ENCODE peak calls at places on chromosomes 3 and 15, in five cellular contexts. H is thyroid gland, K is H9, X is HFFc6, T is AG04449. W is an unnamed sample.

GRCh38 chr3:58563386-58564035 is 13.7 kb downstream of the FAM107A start:
- DNase-seq in T (no peak), X (no peak), K (peak), H (no peak), W (no peak)

GRCh38 chr3:112464264-112464663 is 35.0 kb downstream of the BTLA start:
- DNase-seq in X (no peak), K (no peak), T (no peak), H (no peak), W (no peak)

GRCh38 chr15:56049577-56049976 is 56.2 kb upstream of the NEDD4 start:
- DNase-seq in T (no peak), K (no peak), X (no peak), H (no peak), W (no peak)

GRCh38 chr15:57728436-57728835 is 21.9 kb downstream of the POLR2M start:
- DNase-seq in T (no peak), K (no peak), X (no peak), H (no peak), W (no peak)

GRCh38 chr15:57296473-57297162 is 79.7 kb upstream of the CGNL1 start:
- DNase-seq in T (no peak), K (peak), H (no peak), X (no peak), W (no peak)

GRCh38 chr15:59553879-59554735 is 57.5 kb upstream of the GCNT3 start:
- DNase-seq in H (no peak), X (peak), T (no peak), K (no peak), W (no peak)

GRCh38 chr3:66140106-66140505 is 80.7 kb upstream of the SLC25A26 start:
- DNase-seq in T (no peak), H (no peak), X (peak), K (no peak), W (no peak)

GRCh38 chr15:67241132-67241855 is 13.2 kb downstream of the AAGAB start:
- DNase-seq in K (no peak), H (no peak), X (no peak), T (no peak), W (no peak)

GRCh38 chr3:187016639-187017345 is 86.5 kb downstream of the ST6GAL1 start:
- DNase-seq in T (no peak), X (peak), H (no peak), K (no peak), W (no peak)

GRCh38 chr15:81312790-81313543 is 11.0 kb downstream of the STARD5 start:
- DNase-seq in H (peak), K (no peak), T (peak), X (peak), W (no peak)

GRCh38 chr3:195818301-195818700 is 6.6 kb upstream of the MUC4 start:
- DNase-seq in H (no peak), K (no peak), X (no peak), T (no peak), W (no peak)

GRCh38 chr3:179186426-179186825 is 38.3 kb downstream of the PIK3CA start:
- DNase-seq in K (no peak), X (no peak), H (no peak), T (no peak), W (no peak)

GRCh38 chr15:69976366-69976994 is 121.2 kb downstream of the TLE3 start:
- DNase-seq in H (no peak), K (peak), T (no peak), X (peak), W (peak)

GRCh38 chr15:35774653-35775052 is 228.7 kb upstream of the DPH6 start:
- DNase-seq in T (no peak), X (no peak), H (no peak), K (no peak), W (no peak)

GRCh38 chr3:5376761-5377160 is 189.3 kb downstream of the EDEM1 start:
- DNase-seq in K (peak), X (no peak), T (no peak), H (no peak), W (peak)

GRCh38 chr3:46479696-46480095 is 15.0 kb upstream of the LTF start:
- DNase-seq in H (no peak), K (no peak), T (no peak), X (no peak), W (no peak)

GRCh38 chr3:171977860-171978259 is 61.5 kb upstream of the FNDC3B start:
- DNase-seq in H (no peak), X (no peak), T (no peak), K (no peak), W (no peak)

GRCh38 chr3:54691230-54691900 is 236.5 kb downstream of the LRTM1 start:
- DNase-seq in T (no peak), H (peak), K (no peak), X (no peak), W (no peak)

GRCh38 chr15:55434989-55435825 is 26.9 kb downstream of the PIERCE2 start:
- DNase-seq in T (peak), K (no peak), X (peak), H (no peak), W (no peak)

GRCh38 chr3:108590443-108590842 is 921 bp downstream of the DZIP3 start:
- DNase-seq in H (no peak), K (no peak), T (no peak), X (no peak), W (no peak)

GRCh38 chr3:100268156-100268555 is 7.4 kb downstream of the TBC1D23 start:
- DNase-seq in X (no peak), H (no peak), K (no peak), T (no peak), W (no peak)

GRCh38 chr3:61813656-61814055 is 252.3 kb downstream of the PTPRG start:
- DNase-seq in H (no peak), K (no peak), T (no peak), X (no peak), W (no peak)

GRCh38 chr3:10344147-10344943 is 23.4 kb upstream of the SEC13 start:
- DNase-seq in X (peak), H (peak), K (peak), T (no peak), W (peak)

GRCh38 chr15:23759964-23760363 is 72.9 kb upstream of the NDN start:
- DNase-seq in K (peak), H (no peak), T (no peak), X (no peak), W (no peak)

GRCh38 chr3:50334339-50335075 is 6.1 kb downstream of the RASSF1 start:
- DNase-seq in T (no peak), X (no peak), H (no peak), K (no peak), W (no peak)

GRCh38 chr15:61871926-61872522 is 188.2 kb downstream of the VPS13C start:
- DNase-seq in H (no peak), T (no peak), K (no peak), X (peak), W (no peak)

GRCh38 chr3:119428538-119428937 is 34.9 kb downstream of the TMEM39A start:
- DNase-seq in K (peak), T (no peak), X (no peak), H (no peak), W (no peak)

GRCh38 chr3:114213262-114213668 is 24.1 kb downstream of the ZNF80 start:
- DNase-seq in K (no peak), X (peak), T (peak), H (no peak), W (no peak)

GRCh38 chr15:75661041-75661778 is 13.5 kb downstream of the SNX33 start:
- DNase-seq in H (peak), K (peak), T (peak), X (peak), W (peak)

GRCh38 chr3:44999782-45000181 is 23.7 kb downstream of the EXOSC7 start:
- DNase-seq in K (no peak), H (peak), X (no peak), T (no peak), W (no peak)

GRCh38 chr3:195550723-195551122 is 7.6 kb upstream of the PPP1R2 start:
- DNase-seq in X (no peak), K (no peak), T (no peak), H (no peak), W (no peak)

GRCh38 chr3:115512565-115513410 is 110.5 kb upstream of the GAP43 start:
- DNase-seq in K (peak), X (no peak), T (no peak), H (no peak), W (peak)

GRCh38 chr3:50542177-50543034 is 25.1 kb downstream of the C3orf18 start:
- DNase-seq in X (peak), H (peak), T (no peak), K (peak), W (peak)

GRCh38 chr3:14549256-14549931 is 9.3 kb upstream of the GRIP2 start:
- DNase-seq in X (peak), H (no peak), K (no peak), T (no peak), W (no peak)

GRCh38 chr3:158520433-158520832 is 50.6 kb upstream of the MLF1 start:
- DNase-seq in T (no peak), H (no peak), K (no peak), X (no peak), W (no peak)

DNA sequence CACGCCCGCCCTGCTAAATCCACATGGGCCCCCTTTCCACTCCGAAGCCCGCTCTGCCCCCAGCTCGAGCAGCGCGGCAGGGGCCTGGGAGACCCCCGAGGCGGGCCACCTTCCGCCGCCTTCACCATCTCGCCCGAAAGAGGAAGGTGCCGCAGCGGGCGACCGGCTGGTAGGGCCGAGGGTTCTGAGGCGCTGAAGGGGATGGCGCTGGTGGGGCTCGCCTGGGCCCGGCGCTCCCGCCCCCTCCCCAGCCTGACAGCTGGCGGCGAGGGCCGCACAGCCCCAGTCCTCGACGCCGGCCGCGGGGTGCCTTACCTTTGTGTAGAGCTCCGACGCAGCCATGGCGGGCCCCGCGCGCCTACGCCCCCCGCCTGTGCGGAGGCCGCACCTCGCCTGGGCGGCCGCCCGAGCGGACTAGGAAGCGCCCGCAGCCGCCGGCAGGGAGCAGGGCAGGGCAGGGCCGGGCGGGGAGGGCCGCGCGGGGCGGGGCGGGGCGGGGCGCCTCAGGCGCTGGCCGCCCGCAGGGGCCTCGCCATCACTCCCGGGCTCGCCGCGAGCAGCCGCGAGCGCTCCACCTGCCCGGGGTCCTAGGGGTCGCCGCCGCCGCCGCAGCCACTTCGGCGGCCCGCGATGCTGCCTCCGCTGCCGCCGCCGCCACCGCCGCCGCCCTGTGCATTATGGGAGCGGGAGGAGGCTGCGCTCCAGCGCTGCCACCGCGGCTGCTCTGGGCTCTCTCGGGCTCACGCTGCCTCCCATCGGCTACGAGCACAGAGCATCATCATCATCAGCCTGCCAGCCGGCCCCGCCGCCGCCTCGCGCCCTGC is at the start of gene MYO5A:
- DNase-seq in K (peak), X (peak), T (no peak), H (peak), W (peak)
- TF ChIP-seq CTCF in K (no peak), X (peak), T (no peak), H (no peak), W (no peak)

GRCh38 chr15:78304487-78305413 is 5.3 kb upstream of the SKIC8 start:
- DNase-seq in T (no peak), H (peak), X (no peak), K (no peak), W (no peak)

GRCh38 chr15:78301813-78302212 is 2.4 kb upstream of the SKIC8 start:
- DNase-seq in H (no peak), K (no peak), X (no peak), T (no peak), W (no peak)

GRCh38 chr15:78303729-78304486 is 4.5 kb upstream of the SKIC8 start:
- DNase-seq in T (no peak), X (no peak), K (peak), H (no peak), W (no peak)

GRCh38 chr15:78301326-78301725 is 1.9 kb upstream of the SKIC8 start:
- DNase-seq in X (no peak), H (no peak), K (no peak), T (no peak), W (no peak)

GRCh38 chr15:78302579-78302978 is 3.2 kb upstream of the SKIC8 start:
- DNase-seq in K (no peak), X (peak), H (no peak), T (peak), W (no peak)
- TF ChIP-seq CTCF in K (no peak), X (no peak), H (no peak), T (no peak), W (no peak)

DNA sequence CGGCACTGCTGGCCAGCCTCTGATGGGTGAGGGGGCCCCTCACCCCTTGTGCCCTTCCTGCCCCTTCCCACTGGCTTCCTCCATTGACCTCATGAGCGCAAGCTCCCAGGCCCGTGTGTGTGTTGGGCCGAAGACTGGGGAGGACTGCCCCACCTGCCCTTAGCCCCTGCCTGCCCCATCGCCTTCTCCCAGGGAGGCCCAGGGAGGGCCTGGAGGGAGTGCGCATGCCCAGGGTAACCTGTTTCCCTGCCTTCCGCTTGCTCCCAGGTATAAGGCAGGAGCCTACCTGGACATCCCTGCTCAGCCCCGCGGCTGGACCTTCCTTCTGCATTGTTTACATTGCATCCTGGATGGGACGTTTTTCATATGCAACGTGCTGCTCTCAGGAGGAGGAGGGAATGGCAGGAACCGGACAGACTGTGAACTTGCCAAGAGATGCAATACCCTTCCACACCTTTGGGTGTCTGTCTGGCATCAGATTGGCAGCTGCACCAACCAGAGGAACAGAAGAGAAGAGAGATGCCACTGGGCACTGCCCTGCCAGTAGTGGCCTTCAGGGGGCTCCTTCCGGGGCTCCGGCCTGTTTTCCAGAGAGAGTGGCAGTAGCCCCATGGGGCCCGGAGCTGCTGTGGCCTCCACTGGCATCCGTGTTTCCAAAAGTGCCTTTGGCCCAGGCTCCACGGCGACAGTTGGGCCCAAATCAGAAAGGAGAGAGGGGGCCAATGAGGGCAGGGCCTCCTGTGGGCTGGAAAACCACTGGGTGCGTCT is 8.8 kb downstream of the DLL4 start:
- DNase-seq in K (peak), X (peak), H (no peak), T (no peak), W (no peak)
- TF ChIP-seq CTCF in K (peak), X (peak), H (no peak), T (peak), W (no peak)

GRCh38 chr3:28917895-28918294 is 363.0 kb upstream of the RBMS3 start:
- DNase-seq in T (no peak), H (no peak), K (no peak), X (no peak), W (no peak)

GRCh38 chr3:28912120-28912885 is 368.6 kb upstream of the RBMS3 start:
- DNase-seq in K (no peak), H (no peak), X (peak), T (no peak), W (no peak)

GRCh38 chr3:28916713-28917499 is 364.0 kb upstream of the RBMS3 start:
- DNase-seq in T (no peak), X (peak), H (peak), K (peak), W (peak)

DNA sequence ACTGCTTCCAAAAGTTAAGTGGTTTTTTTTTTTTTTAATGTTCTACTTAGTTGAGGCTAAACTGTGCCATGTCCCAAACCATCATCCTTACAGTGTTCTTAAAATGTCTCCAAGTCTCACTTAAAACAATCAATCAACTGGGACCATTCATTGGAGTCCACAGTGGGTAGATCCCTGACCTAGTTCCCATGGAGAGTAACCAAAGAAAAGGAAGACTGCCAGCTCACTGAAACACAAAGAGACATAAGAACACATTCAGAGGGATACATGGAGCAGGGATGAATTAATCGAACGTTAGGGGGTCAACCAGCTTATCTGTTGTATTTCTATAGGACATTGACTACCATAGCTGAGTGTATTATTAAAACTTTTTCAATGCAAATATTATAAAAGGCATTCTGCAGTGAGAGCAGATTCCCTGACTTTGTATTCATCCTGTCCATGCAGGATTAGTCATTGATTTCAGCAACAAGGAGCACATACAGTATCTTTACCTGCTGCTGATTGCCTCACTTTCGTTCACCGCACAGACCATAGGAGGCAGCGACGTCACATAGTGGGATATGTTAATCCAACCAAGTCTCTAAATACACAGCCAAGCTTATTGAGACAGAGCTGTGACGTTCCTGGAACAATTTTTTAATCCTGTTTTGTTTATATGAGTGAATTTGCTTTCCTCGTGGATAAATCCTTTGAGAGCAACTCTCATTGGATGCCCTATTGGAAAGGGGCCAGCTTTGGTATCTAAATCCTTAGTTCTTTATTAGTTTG is 365.0 kb upstream of the RBMS3 start:
- DNase-seq in H (peak), X (peak), T (no peak), K (peak), W (peak)
- TF ChIP-seq CTCF in H (no peak), X (no peak), T (peak), K (peak), W (peak)

DNA sequence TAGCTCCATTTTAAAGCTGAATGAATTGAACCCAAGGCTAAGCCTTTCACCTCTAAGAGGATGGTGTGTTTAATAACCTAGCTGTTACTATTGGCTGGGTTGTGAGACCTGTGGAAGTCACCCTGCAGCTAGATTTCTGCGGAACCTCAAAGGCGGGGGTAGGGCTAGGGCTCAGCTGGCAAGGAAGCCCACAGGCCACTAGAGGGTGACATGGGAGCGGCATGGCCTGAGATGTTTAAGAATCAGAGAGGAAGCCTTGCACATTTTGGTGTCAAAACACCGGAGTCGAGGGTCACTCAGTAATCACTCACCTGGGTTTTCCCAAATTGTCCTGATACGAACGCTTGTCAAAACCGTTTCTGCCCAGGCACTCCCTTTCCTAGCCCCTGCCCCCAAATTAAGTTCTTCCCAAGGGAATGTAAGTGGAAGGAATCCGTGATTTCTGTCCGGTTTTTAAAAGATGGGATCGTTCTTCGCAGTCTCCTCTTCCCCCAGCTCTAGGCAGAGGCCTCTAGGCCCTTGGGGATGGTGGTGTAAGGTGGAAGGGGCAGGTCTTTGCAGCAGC is 3.8 kb upstream of the ACAD9 start:
- DNase-seq in H (peak), K (peak), X (no peak), T (no peak), W (peak)
- TF ChIP-seq CTCF in H (no peak), K (peak), X (peak), T (peak), W (peak)

GRCh38 chr3:169813757-169814517 is 1.2 kb upstream of the LRRC34 start:
- DNase-seq in K (peak), H (peak), X (no peak), T (no peak), W (no peak)
- TF ChIP-seq CTCF in K (peak), H (no peak), X (no peak), T (peak), W (no peak)

GRCh38 chr3:43071313-43071893 is 34.5 kb downstream of the POMGNT2 start:
- DNase-seq in X (no peak), T (no peak), H (no peak), K (peak), W (no peak)
- TF ChIP-seq CTCF in X (peak), T (no peak), H (no peak), K (peak), W (peak)

GRCh38 chr3:137792633-137793271 is 28.6 kb downstream of the SOX14 start:
- DNase-seq in X (peak), K (peak), H (peak), T (no peak), W (no peak)
- TF ChIP-seq CTCF in X (peak), K (peak), H (peak), T (peak), W (peak)